ENCODE peak calls at places on chromosomes 12 and 14, in nine cellular contexts. M is left cardiac atrium; N is GM18507; V is stimulated activated CD4-positive, alpha-beta T cell treated with anti-CD3 and anti-CD28 coated beads, Interleukin-1b, Interleukin-23, amount 100 ng/mL, for 1 hour; O is progenitor cell of endocrine pancreas; D is fibroblast of the aortic adventitia; Y is A549; B is Caki2; S is posterior cingulate gyrus. H is an unnamed sample.
A peak's percentile ranks its signal among the peaks of the same experiment; 100 is the strongest.

GRCh38 chr14:35331605-35332516 is 39.7 kb downstream of the PSMA6 start:
- DNase-seq in V (no peak), D (peak; percentile 22), S (no peak), B (peak; percentile 24), Y (no peak), M (no peak), N (no peak), O (no peak), H (no peak)

GRCh38 chr12:101694297-101694848 is 3.1 kb upstream of the CHPT1 start:
- DNase-seq in V (no peak), O (no peak), B (no peak), D (no peak), Y (no peak), S (no peak), N (no peak), M (no peak), H (no peak)

GRCh38 chr12:50765325-50765911 is 1.5 kb downstream of the ATF1 start:
- DNase-seq in D (peak; percentile 60), O (no peak), Y (peak; percentile 85), S (no peak), M (no peak), B (peak; percentile 72), V (no peak), N (no peak), H (peak; percentile 68)

GRCh38 chr14:54781936-54782802 is 120.5 kb downstream of the GCH1 start:
- DNase-seq in B (no peak), S (no peak), Y (no peak), V (no peak), D (no peak), M (no peak), N (no peak), O (no peak), H (no peak)

GRCh38 chr12:1391722-1392121 is 202.7 kb downstream of the FBXL14 start:
- DNase-seq in Y (no peak), S (no peak), V (no peak), D (no peak), B (peak; percentile 46), N (no peak), M (no peak), O (no peak), H (no peak)

GRCh38 chr14:20302042-20302761 is 3.5 kb downstream of the TTC5 start:
- DNase-seq in N (no peak), O (no peak), S (no peak), Y (no peak), V (no peak), B (no peak), M (no peak), D (peak; percentile 25), H (no peak)

GRCh38 chr12:92292016-92292415 is 146.4 kb upstream of the BTG1 start:
- DNase-seq in D (no peak), M (no peak), O (no peak), Y (no peak), B (no peak), S (no peak), N (no peak), V (no peak), H (no peak)

GRCh38 chr12:31568498-31568897 is 22.4 kb downstream of the DENND5B start:
- DNase-seq in S (no peak), M (no peak), Y (no peak), V (no peak), O (no peak), D (no peak), B (no peak), N (no peak), H (no peak)

GRCh38 chr12:7940906-7941305 is 4.9 kb upstream of the SLC2A3 start:
- DNase-seq in M (no peak), V (no peak), O (no peak), Y (no peak), B (no peak), N (no peak), D (no peak), S (no peak), H (no peak)

GRCh38 chr12:28507055-28507454 is 316.8 kb downstream of the CCDC91 start:
- DNase-seq in Y (no peak), O (no peak), B (no peak), N (no peak), V (no peak), M (no peak), S (no peak), D (peak; percentile 67), H (no peak)

GRCh38 chr12:106096376-106096775 is 42.4 kb downstream of the NUAK1 start:
- DNase-seq in N (no peak), V (no peak), D (peak; percentile 54), S (no peak), Y (no peak), M (peak; percentile 34), B (peak; percentile 94), O (no peak), H (no peak)

GRCh38 chr14:105526781-105527380 is 498 bp downstream of the TMEM121 start:
- DNase-seq in N (no peak), D (no peak), Y (no peak), M (no peak), O (no peak), V (no peak), B (no peak), S (no peak), H (no peak)

GRCh38 chr12:60180298-60180697 is 584.5 kb downstream of the SLC16A7 start:
- DNase-seq in M (no peak), Y (no peak), N (no peak), D (no peak), O (no peak), B (no peak), S (no peak), V (no peak), H (no peak)

GRCh38 chr12:10372534-10372931 is 17.3 kb downstream of the KLRK1 start:
- DNase-seq in M (peak; percentile 36), V (no peak), S (peak; percentile 67), Y (no peak), O (no peak), D (no peak), N (no peak), B (no peak), H (peak; percentile 58)

GRCh38 chr14:75648066-75648838 is 12.4 kb downstream of the ERG28 start:
- DNase-seq in V (no peak), Y (peak; percentile 64), N (no peak), O (no peak), M (peak; percentile 70), D (peak; percentile 90), S (no peak), B (peak; percentile 93), H (peak; percentile 37)

GRCh38 chr12:79187032-79187431 is 322.5 kb downstream of the SYT1 start:
- DNase-seq in M (no peak), B (no peak), Y (no peak), S (no peak), O (no peak), D (peak; percentile 24), N (no peak), V (no peak), H (no peak)

GRCh38 chr12:28121433-28121832 is 68.8 kb upstream of the CCDC91 start:
- DNase-seq in N (no peak), V (no peak), Y (no peak), O (no peak), M (no peak), D (no peak), S (no peak), B (no peak), H (no peak)

GRCh38 chr14:30550335-30550734 is 8.6 kb upstream of the G2E3 start:
- DNase-seq in N (no peak), B (no peak), M (no peak), Y (no peak), D (peak; percentile 28), S (no peak), V (no peak), O (no peak), H (no peak)

GRCh38 chr14:36524874-36525745 is 5.1 kb upstream of the NKX2-1 start:
- DNase-seq in V (no peak), O (peak; percentile 67), M (no peak), N (no peak), D (no peak), S (peak; percentile 88), B (no peak), Y (peak; percentile 70), H (no peak)

GRCh38 chr12:94172031-94172430 is 23.7 kb downstream of the PLXNC1 start:
- DNase-seq in B (no peak), D (no peak), Y (no peak), M (no peak), O (no peak), N (no peak), V (no peak), S (no peak), H (peak; percentile 28)

GRCh38 chr14:43169722-43170121 is 1337.4 kb downstream of the FSCB start:
- DNase-seq in D (no peak), N (no peak), V (no peak), B (no peak), M (no peak), O (no peak), Y (no peak), S (no peak), H (no peak)

GRCh38 chr12:52499836-52500560 is 6.9 kb upstream of the KRT6A start:
- DNase-seq in S (no peak), D (peak; percentile 2), V (no peak), B (no peak), N (no peak), M (no peak), Y (no peak), O (no peak), H (no peak)

GRCh38 chr14:95290769-95291440 is 28.8 kb downstream of the CLMN start:
- DNase-seq in S (peak; percentile 86), D (no peak), N (no peak), V (no peak), O (no peak), M (no peak), Y (no peak), B (no peak), H (no peak)